ENCODE peak calls at places on chromosomes 1 and 21, in ten cellular contexts. N is mesendoderm, X is adipocyte, Q is prostate gland, M is colonic mucosa, Z is left ventricle myocardium inferior, A is Karpas-422, K is mammary epithelial cell, H is body of pancreas, S is heart right ventricle. V is an unnamed sample.

GRCh38 chr1:232682248-232682647 is 52.3 kb upstream of the SIPA1L2 start:
- DNase-seq in S (no peak), A (no peak), Z (no peak), H (peak; percentile 70), N (peak; percentile 71), X (no peak), K (no peak), M (peak; percentile 82), Q (no peak), V (peak; percentile 74)

GRCh38 chr1:98147280-98147679 is 226.4 kb upstream of the DPYD start:
- DNase-seq in A (no peak), S (no peak), M (no peak), Q (no peak), K (no peak), N (no peak), Z (no peak), X (no peak), H (no peak), V (no peak)

GRCh38 chr1:236095705-236096500 is 31.0 kb upstream of the NID1 start:
- DNase-seq in M (no peak), X (peak; percentile 13), A (no peak), Q (no peak), Z (no peak), H (no peak), N (no peak), K (no peak), S (no peak), V (no peak)

GRCh38 chr1:24349891-24350290 is 30.7 kb downstream of the GRHL3 start:
- DNase-seq in Z (no peak), S (no peak), A (no peak), H (no peak), M (no peak), N (no peak), X (no peak), K (no peak), Q (no peak), V (no peak)

GRCh38 chr1:226737819-226738420 is 1.2 kb downstream of the ITPKB start:
- DNase-seq in M (peak; percentile 66), A (peak; percentile 80), S (peak; percentile 35), X (peak; percentile 71), Z (peak; percentile 47), K (peak; percentile 61), H (peak; percentile 55), Q (peak; percentile 37), N (peak; percentile 72), V (peak; percentile 73)

GRCh38 chr1:187264995-187265602 is 436.4 kb downstream of the PLA2G4A start:
- DNase-seq in Q (peak; percentile 69), K (peak; percentile 46), N (peak; percentile 75), S (no peak), X (peak; percentile 83), H (peak; percentile 25), Z (no peak), M (no peak), A (peak; percentile 64), V (no peak)

GRCh38 chr1:38454236-38454635 is 405.3 kb downstream of the RRAGC start:
- DNase-seq in X (no peak), N (peak; percentile 53), A (no peak), M (no peak), S (no peak), Z (no peak), K (no peak), Q (no peak), H (no peak), V (no peak)

GRCh38 chr21:25186278-25186677 is 421.0 kb downstream of the MRPL39 start:
- DNase-seq in H (peak; percentile 14), K (no peak), M (no peak), Q (no peak), X (no peak), A (peak; percentile 70), S (no peak), N (no peak), Z (no peak), V (no peak)

GRCh38 chr1:112619518-112620458 is at the start of gene CAPZA1:
- DNase-seq in Z (peak; percentile 91), S (peak; percentile 92), N (peak; percentile 95), K (peak; percentile 93), M (peak; percentile 93), X (peak; percentile 98), A (peak; percentile 97), Q (peak; percentile 90), H (peak; percentile 90), V (peak; percentile 97)

GRCh38 chr1:189597083-189597482 is 880.6 kb downstream of the BRINP3 start:
- DNase-seq in N (no peak), Z (no peak), H (no peak), M (no peak), S (no peak), X (no peak), A (no peak), Q (no peak), K (no peak), V (no peak)

GRCh38 chr1:208219659-208220282 is 24.4 kb downstream of the PLXNA2 start:
- DNase-seq in N (peak; percentile 84), Z (peak; percentile 70), M (no peak), K (peak; percentile 92), H (peak; percentile 35), S (peak; percentile 87), Q (no peak), X (peak; percentile 86), A (no peak), V (no peak)

GRCh38 chr1:55378582-55378981 is 163.4 kb upstream of the USP24 start:
- DNase-seq in Q (peak; percentile 15), H (peak; percentile 54), A (peak; percentile 73), M (no peak), Z (no peak), K (no peak), N (peak; percentile 68), X (peak; percentile 40), S (no peak), V (no peak)

GRCh38 chr1:61078611-61079010 is 3.8 kb upstream of the NFIA start:
- DNase-seq in A (no peak), X (no peak), M (no peak), Q (no peak), K (no peak), Z (no peak), H (no peak), N (peak; percentile 23), S (no peak), V (no peak)

GRCh38 chr1:183023601-183024351 is 556 bp downstream of the LAMC1 start:
- DNase-seq in X (peak; percentile 67), H (peak; percentile 86), K (peak; percentile 80), Z (peak; percentile 65), N (peak; percentile 93), Q (peak; percentile 86), M (peak; percentile 81), A (peak; percentile 84), S (peak; percentile 63), V (peak; percentile 78)

GRCh38 chr1:78677788-78678187 is 28.2 kb downstream of the IFI44 start:
- DNase-seq in X (no peak), N (no peak), Z (no peak), S (no peak), K (no peak), A (no peak), H (no peak), M (no peak), Q (no peak), V (no peak)

DNA sequence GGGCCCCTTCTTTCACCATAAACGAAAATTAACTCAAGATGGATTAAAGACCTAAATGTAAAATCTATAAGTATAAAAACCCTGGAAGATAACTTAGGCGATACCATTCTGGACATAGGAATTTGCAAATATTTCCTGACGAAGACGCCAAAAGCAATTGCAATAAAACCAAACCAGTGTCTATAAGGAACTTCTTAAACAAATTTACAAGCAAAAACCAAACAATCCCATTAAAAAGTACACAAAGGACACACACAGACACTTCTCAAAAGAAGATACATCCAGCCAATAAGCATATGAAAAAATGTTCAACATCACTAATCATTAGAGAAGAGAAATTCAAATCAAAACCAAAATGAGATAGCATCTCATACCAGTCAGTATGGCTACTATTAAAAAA is 78.8 kb upstream of the C1orf105 start:
- DNase-seq in H (no peak), M (no peak), K (no peak), S (no peak), A (no peak), Z (no peak), Q (no peak), N (no peak), X (no peak), V (no peak)
- H3K4me1 ChIP-seq in H (no peaks in the 10 kb centered on the region), M (no peaks in the 10 kb centered on the region), K (peaks cover 23% of the 10 kb centered on the region), S (peaks cover 16% of the 10 kb centered on the region), A (no peaks in the 10 kb centered on the region), Z (peaks cover 18% of the 10 kb centered on the region), Q (no peaks in the 10 kb centered on the region), N (no peaks in the 10 kb centered on the region), X (peaks cover 30% of the 10 kb centered on the region), V (no peaks in the 10 kb centered on the region)

GRCh38 chr1:66327582-66327981 is 206.4 kb upstream of the SGIP1 start:
- DNase-seq in Z (no peak), M (no peak), Q (no peak), S (no peak), A (no peak), H (no peak), N (no peak), X (no peak), K (no peak), V (no peak)
- H3K4me1 ChIP-seq in Z (peaks cover 22% of the 10 kb centered on the region), M (no peaks in the 10 kb centered on the region), Q (no peaks in the 10 kb centered on the region), S (peaks cover 24% of the 10 kb centered on the region), A (peaks cover 27% of the 10 kb centered on the region), H (no peaks in the 10 kb centered on the region), N (no peaks in the 10 kb centered on the region), X (peaks cover 13% of the 10 kb centered on the region), K (peaks cover 14% of the 10 kb centered on the region), V (peaks cover 12% of the 10 kb centered on the region)

DNA sequence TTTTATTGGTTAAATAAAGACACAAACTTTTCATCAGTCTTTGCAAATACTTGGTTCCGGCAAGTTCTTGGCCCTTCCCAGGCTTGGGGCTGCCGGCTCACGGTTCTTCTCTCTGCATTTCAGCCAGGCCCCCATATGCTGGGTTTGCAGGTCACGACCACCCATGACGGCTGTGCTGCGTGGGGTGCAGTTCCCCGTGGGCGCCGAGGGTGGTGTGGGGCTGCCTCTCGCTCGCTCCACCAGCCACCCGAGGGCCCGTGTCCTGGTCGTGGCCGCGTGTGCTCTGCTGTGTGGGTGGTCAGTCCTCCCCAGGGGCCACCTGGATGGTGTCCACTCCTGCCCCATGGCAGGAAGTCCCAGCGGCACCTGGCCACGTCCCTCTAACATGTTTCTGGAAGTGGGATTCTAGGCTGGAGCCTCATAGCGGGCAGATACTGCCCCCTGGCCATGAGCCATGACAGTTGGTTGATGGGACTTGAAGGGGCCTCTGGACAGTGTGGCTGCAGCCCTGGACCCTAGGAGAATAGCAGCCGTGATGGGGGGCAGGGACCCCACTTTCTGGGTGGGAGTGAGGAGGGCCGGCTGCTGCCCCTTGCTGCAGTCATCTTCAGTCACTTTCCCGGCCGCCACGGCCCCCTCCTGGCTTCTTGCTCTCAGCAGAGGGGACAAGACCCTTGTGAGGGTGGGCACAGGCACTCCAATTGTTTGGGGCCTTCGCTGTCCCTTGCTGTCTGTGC is 46.3 kb downstream of the SKI start:
- DNase-seq in Q (no peak), H (no peak), M (no peak), A (no peak), Z (no peak), N (no peak), X (no peak), S (no peak), K (no peak), V (no peak)
- H3K4me1 ChIP-seq in Q (peaks cover 38% of the 10 kb centered on the region), H (peaks cover 57% of the 10 kb centered on the region), M (peaks cover 34% of the 10 kb centered on the region), A (no peaks in the 10 kb centered on the region), Z (peaks cover 99% of the 10 kb centered on the region), N (peaks cover 15% of the 10 kb centered on the region), X (peaks cover 78% of the 10 kb centered on the region), S (peaks cover 100% of the 10 kb centered on the region), K (peaks cover 44% of the 10 kb centered on the region), V (peaks cover 73% of the 10 kb centered on the region)

GRCh38 chr1:16613185-16614147 is at the start of gene NBPF1:
- DNase-seq in A (peak; percentile 99), K (peak; percentile 94), S (peak; percentile 94), N (peak; percentile 100), H (peak; percentile 98), Z (peak; percentile 96), Q (peak; percentile 99), X (peak; percentile 100), M (peak; percentile 100), V (peak; percentile 98)
- H3K4me1 ChIP-seq in A (peaks cover 26% of the 10 kb centered on the region), K (peaks cover 16% of the 10 kb centered on the region), S (peaks cover 26% of the 10 kb centered on the region), N (no peaks in the 10 kb centered on the region), H (peaks cover 21% of the 10 kb centered on the region), Z (peaks cover 31% of the 10 kb centered on the region), Q (no peaks in the 10 kb centered on the region), X (peaks cover 13% of the 10 kb centered on the region), M (peaks cover 5% of the 10 kb centered on the region), V (peaks cover 20% of the 10 kb centered on the region)

V was measured in mucosa of descending colon.